ENCODE peak calls at places on chromosomes 7 and 10, in nine cellular contexts. H is NCI-H2081, L is heart left ventricle, C is trophoblast cell, I is small intestine, R is fibroblast of lung, F is AG10803, T is OCI-LY7, J is stromal cell of bone marrow. M is an unnamed sample.

GRCh38 chr7:115145512-115145911 is 223.6 kb downstream of the MDFIC start:
- DNase-seq in H (no peak), L (no peak), C (peak), T (no peak), F (peak), R (peak), I (no peak), J (peak), M (no peak)

GRCh38 chr10:62637249-62638061 is 167.1 kb upstream of the ADO start:
- DNase-seq in C (peak), L (no peak), F (peak), I (peak), R (peak), H (no peak), J (no peak), T (peak), M (peak)

GRCh38 chr7:123824754-123825067 is 20.3 kb upstream of the HYAL4 start:
- DNase-seq in C (peak), R (no peak), H (peak), L (no peak), T (no peak), J (no peak), F (no peak), I (peak), M (no peak)

GRCh38 chr10:20879136-20879535 is 18.0 kb downstream of the NEBL start:
- DNase-seq in T (no peak), H (peak), C (no peak), J (no peak), I (no peak), F (no peak), R (no peak), L (no peak), M (no peak)

GRCh38 chr10:73625004-73625883 is 16.0 kb downstream of the MYOZ1 start:
- DNase-seq in C (peak), L (no peak), H (no peak), F (peak), J (peak), R (peak), T (peak), I (peak), M (peak)

GRCh38 chr10:122140477-122140902 is 130.6 kb upstream of the BTBD16 start:
- DNase-seq in C (peak), I (no peak), H (no peak), F (peak), J (no peak), R (peak), T (no peak), L (peak), M (no peak)

GRCh38 chr10:131381576-131381975 is 70.1 kb upstream of the TCERG1L start:
- DNase-seq in R (no peak), L (no peak), H (no peak), I (no peak), T (no peak), C (no peak), J (no peak), F (no peak), M (no peak)

GRCh38 chr7:37365405-37365804 is 83.3 kb downstream of the ELMO1 start:
- DNase-seq in F (no peak), L (no peak), T (no peak), C (no peak), R (no peak), J (no peak), H (no peak), I (no peak), M (no peak)

GRCh38 chr10:114061148-114061547 is 17.5 kb downstream of the ADRB1 start:
- DNase-seq in J (no peak), R (no peak), C (no peak), I (no peak), H (no peak), F (no peak), T (no peak), L (no peak), M (no peak)

GRCh38 chr10:86373828-86374227 is 7.2 kb upstream of the GRID1 start:
- DNase-seq in C (no peak), I (no peak), L (no peak), R (no peak), J (no peak), F (no peak), T (no peak), H (no peak), M (no peak)

GRCh38 chr10:22252801-22253577 is 35.2 kb upstream of the EBLN1 start:
- DNase-seq in T (no peak), L (peak), C (peak), F (peak), H (no peak), R (peak), J (no peak), I (peak), M (no peak)

GRCh38 chr7:7702826-7703225 is 15.6 kb downstream of the RPA3 start:
- DNase-seq in R (no peak), J (peak), T (no peak), C (no peak), H (no peak), I (peak), F (peak), L (no peak), M (no peak)

GRCh38 chr10:78720091-78720490 is 348.7 kb upstream of the ZMIZ1 start:
- DNase-seq in F (no peak), H (no peak), T (no peak), R (no peak), I (no peak), L (no peak), C (no peak), J (no peak), M (no peak)

GRCh38 chr7:75951506-75951905 is 36.6 kb downstream of the POR start:
- DNase-seq in C (peak), I (peak), F (peak), L (peak), R (peak), H (no peak), T (no peak), J (peak), M (no peak)

GRCh38 chr7:22013711-22014110 is 68.0 kb upstream of the CDCA7L start:
- DNase-seq in H (no peak), C (no peak), I (no peak), R (no peak), F (no peak), J (no peak), L (no peak), T (no peak), M (no peak)

GRCh38 chr7:36119005-36119711 is 33.9 kb upstream of the EEPD1 start:
- DNase-seq in J (peak), L (no peak), C (peak), T (no peak), R (peak), I (peak), F (peak), H (no peak), M (no peak)

GRCh38 chr7:57443567-57443966 is 6.4 kb upstream of the ZNF716 start:
- DNase-seq in I (no peak), T (no peak), F (no peak), L (no peak), J (no peak), C (no peak), H (no peak), R (no peak), M (no peak)

GRCh38 chr10:129079705-129080104 is 387.3 kb upstream of the MGMT start:
- DNase-seq in I (no peak), R (no peak), C (no peak), J (no peak), T (no peak), H (no peak), F (no peak), L (peak), M (no peak)

GRCh38 chr7:39465055-39465929 is 100.9 kb upstream of the YAE1 start:
- DNase-seq in I (peak), H (peak), J (peak), T (peak), C (peak), R (peak), L (no peak), F (peak), M (peak)